ENCODE peak calls at places on chromosomes 3 and 15, in four cellular contexts. V, F, D and R are unnamed samples.

GRCh38 chr3:49648354-49649057 is 25.6 kb upstream of the APEH start:
- DNase-seq in V (no peak), F (no peak), D (no peak), R (no peak)

GRCh38 chr15:57861039-57861638 is 154.6 kb downstream of the POLR2M start:
- DNase-seq in D (peak; percentile 75), F (no peak), V (peak; percentile 51), R (peak; percentile 52)

GRCh38 chr3:133987136-133987535 is 42.6 kb downstream of the SLCO2A1 start:
- DNase-seq in V (no peak), F (no peak), D (no peak), R (no peak)

GRCh38 chr3:139084176-139084575 is 39.5 kb upstream of the PRR23C start:
- DNase-seq in V (no peak), D (peak; percentile 56), F (no peak), R (no peak)

GRCh38 chr3:186603159-186603558 is 9.7 kb upstream of the AHSG start:
- DNase-seq in D (no peak), F (no peak), V (no peak), R (no peak)

GRCh38 chr15:31442203-31443090 is 115.8 kb downstream of the KLF13 start:
- DNase-seq in V (peak; percentile 52), F (no peak), D (no peak), R (peak; percentile 77)

GRCh38 chr15:84736375-84736774 is 12.0 kb upstream of the ZNF592 start:
- DNase-seq in F (no peak), D (peak; percentile 97), V (no peak), R (peak; percentile 95)

GRCh38 chr3:178275793-178276192 is 260.4 kb upstream of the KCNMB2 start:
- DNase-seq in D (no peak), F (no peak), V (no peak), R (no peak)

GRCh38 chr3:171606151-171606751 is 146.0 kb upstream of the TNIK start:
- DNase-seq in D (no peak), V (no peak), F (no peak), R (no peak)

GRCh38 chr3:183504597-183504996 is 50.9 kb downstream of the KLHL6 start:
- DNase-seq in V (no peak), F (no peak), D (no peak), R (no peak)

GRCh38 chr15:62306851-62307504 is 141.9 kb upstream of the C2CD4B start:
- DNase-seq in F (no peak), V (peak; percentile 91), D (peak; percentile 71), R (peak; percentile 52)

GRCh38 chr15:33194704-33195261 is at the start of gene FMN1:
- DNase-seq in F (peak; percentile 78), V (peak; percentile 98), D (peak; percentile 93), R (peak; percentile 94)

GRCh38 chr3:160016972-160017371 is 28.3 kb downstream of the IL12A start:
- DNase-seq in V (no peak), D (peak; percentile 83), F (no peak), R (no peak)

GRCh38 chr15:73482184-73482583 is 39.2 kb downstream of the REC114 start:
- DNase-seq in D (no peak), F (no peak), V (no peak), R (no peak)

GRCh38 chr3:176739169-176739568 is 458.1 kb downstream of the TBL1XR1 start:
- DNase-seq in V (no peak), F (no peak), D (no peak), R (no peak)